ENCODE peak calls at places on chromosomes 4 and X, in seven cellular contexts. One of them, this sample, is unnamed. For H3K4me1, the result is how much of the 10 kb centered on the place peaks cover.

GRCh38 chrX:123869488-123869887 is 9.6 kb downstream of the XIAP start:
- DNase-seq in adrenal gland: no peak
- DNase-seq in fibroblast of lung: no peak
- DNase-seq in psoas muscle: no peak
- DNase-seq in spleen: no peak
- DNase-seq in OCI-LY7: no peak
- DNase-seq in H9: no peak
- DNase-seq in this sample: no peak

GRCh38 chr4:158042591-158043030 is 130.2 kb downstream of the GASK1B start:
- DNase-seq in OCI-LY7: no peak
- DNase-seq in adrenal gland: no peak
- DNase-seq in psoas muscle: no peak
- DNase-seq in spleen: no peak
- DNase-seq in fibroblast of lung: peak
- DNase-seq in H9: no peak
- DNase-seq in this sample: no peak

GRCh38 chrX:87744391-87744790 is 226.8 kb downstream of the KLHL4 start:
- DNase-seq in H9: no peak
- DNase-seq in fibroblast of lung: no peak
- DNase-seq in adrenal gland: no peak
- DNase-seq in OCI-LY7: no peak
- DNase-seq in psoas muscle: no peak
- DNase-seq in spleen: no peak
- DNase-seq in this sample: no peak

GRCh38 chr4:25402521-25402920 is 25.5 kb downstream of the ANAPC4 start:
- DNase-seq in OCI-LY7: no peak
- DNase-seq in psoas muscle: no peak
- DNase-seq in H9: no peak
- DNase-seq in fibroblast of lung: peak
- DNase-seq in adrenal gland: no peak
- DNase-seq in spleen: no peak
- DNase-seq in this sample: no peak

GRCh38 chrX:24214568-24214967 is 65.0 kb downstream of the ZFX start:
- DNase-seq in H9: no peak
- DNase-seq in adrenal gland: no peak
- DNase-seq in fibroblast of lung: no peak
- DNase-seq in spleen: no peak
- DNase-seq in OCI-LY7: no peak
- DNase-seq in psoas muscle: no peak
- DNase-seq in this sample: no peak

GRCh38 chr4:153486281-153487151 is 20.4 kb downstream of the TMEM131L start:
- DNase-seq in psoas muscle: no peak
- DNase-seq in fibroblast of lung: peak
- DNase-seq in adrenal gland: no peak
- DNase-seq in OCI-LY7: no peak
- DNase-seq in H9: peak
- DNase-seq in spleen: no peak
- DNase-seq in this sample: no peak

GRCh38 chrX:27890611-27891010 is 82.8 kb downstream of the MAGEB10 start:
- DNase-seq in psoas muscle: no peak
- DNase-seq in H9: no peak
- DNase-seq in spleen: no peak
- DNase-seq in adrenal gland: no peak
- DNase-seq in fibroblast of lung: peak
- DNase-seq in OCI-LY7: no peak
- DNase-seq in this sample: no peak

GRCh38 chrX:103624111-103624510 is 4.7 kb upstream of the TCEAL1 start:
- DNase-seq in spleen: no peak
- DNase-seq in OCI-LY7: no peak
- DNase-seq in H9: no peak
- DNase-seq in fibroblast of lung: no peak
- DNase-seq in adrenal gland: peak
- DNase-seq in psoas muscle: no peak
- DNase-seq in this sample: no peak

GRCh38 chr4:158371158-158371557 is 150.5 kb upstream of the RXFP1 start:
- DNase-seq in H9: no peak
- DNase-seq in psoas muscle: no peak
- DNase-seq in adrenal gland: no peak
- DNase-seq in fibroblast of lung: peak
- DNase-seq in OCI-LY7: no peak
- DNase-seq in spleen: no peak
- DNase-seq in this sample: no peak

GRCh38 chr4:184384056-184384809 is 90.1 kb downstream of the IRF2 start:
- DNase-seq in adrenal gland: peak
- DNase-seq in fibroblast of lung: peak
- DNase-seq in psoas muscle: no peak
- DNase-seq in H9: peak
- DNase-seq in spleen: peak
- DNase-seq in OCI-LY7: peak
- DNase-seq in this sample: peak

GRCh38 chr4:40280586-40280985 is 54.5 kb upstream of the CHRNA9 start:
- DNase-seq in spleen: no peak
- DNase-seq in adrenal gland: no peak
- DNase-seq in fibroblast of lung: no peak
- DNase-seq in OCI-LY7: peak
- DNase-seq in psoas muscle: no peak
- DNase-seq in H9: no peak
- DNase-seq in this sample: no peak

GRCh38 chrX:1448793-1449580 is 3.7 kb downstream of the ASMTL start:
- DNase-seq in H9: peak
- DNase-seq in psoas muscle: no peak
- DNase-seq in spleen: peak
- DNase-seq in fibroblast of lung: no peak
- DNase-seq in adrenal gland: peak
- DNase-seq in OCI-LY7: no peak
- DNase-seq in this sample: no peak

GRCh38 chr4:183074288-183074990 is 24.6 kb upstream of the WWC2 start:
- DNase-seq in adrenal gland: no peak
- DNase-seq in H9: peak
- DNase-seq in fibroblast of lung: peak
- DNase-seq in spleen: no peak
- DNase-seq in OCI-LY7: no peak
- DNase-seq in psoas muscle: no peak
- DNase-seq in this sample: no peak

GRCh38 chr4:24416293-24416692 is 168.1 kb downstream of the DHX15 start:
- DNase-seq in psoas muscle: no peak
- DNase-seq in H9: no peak
- DNase-seq in spleen: no peak
- DNase-seq in adrenal gland: no peak
- DNase-seq in OCI-LY7: no peak
- DNase-seq in fibroblast of lung: no peak
- DNase-seq in this sample: no peak

GRCh38 chr4:118326585-118326984 is 26.2 kb downstream of the PRSS12 start:
- DNase-seq in fibroblast of lung: no peak
- DNase-seq in adrenal gland: no peak
- DNase-seq in spleen: no peak
- DNase-seq in psoas muscle: no peak
- DNase-seq in OCI-LY7: no peak
- DNase-seq in H9: no peak
- DNase-seq in this sample: no peak

GRCh38 chr4:72555377-72555831 is 13.6 kb downstream of the ADAMTS3 start:
- DNase-seq in OCI-LY7: no peak
- DNase-seq in H9: no peak
- DNase-seq in spleen: no peak
- DNase-seq in psoas muscle: no peak
- DNase-seq in fibroblast of lung: no peak
- DNase-seq in adrenal gland: no peak
- DNase-seq in this sample: no peak

GRCh38 chr4:157459789-157460188 is 239.3 kb downstream of the GRIA2 start:
- DNase-seq in spleen: no peak
- DNase-seq in psoas muscle: no peak
- DNase-seq in adrenal gland: no peak
- DNase-seq in H9: no peak
- DNase-seq in fibroblast of lung: no peak
- DNase-seq in OCI-LY7: no peak
- DNase-seq in this sample: no peak

GRCh38 chr4:67928547-67928946 is 34.7 kb downstream of the TMPRSS11A start:
- DNase-seq in fibroblast of lung: peak
- DNase-seq in H9: no peak
- DNase-seq in adrenal gland: no peak
- DNase-seq in OCI-LY7: no peak
- DNase-seq in psoas muscle: no peak
- DNase-seq in spleen: no peak
- DNase-seq in this sample: no peak

GRCh38 chr4:128981377-128981776 is 112.0 kb downstream of the SCLT1 start:
- DNase-seq in adrenal gland: no peak
- DNase-seq in OCI-LY7: no peak
- DNase-seq in H9: no peak
- DNase-seq in spleen: no peak
- DNase-seq in fibroblast of lung: no peak
- DNase-seq in psoas muscle: no peak
- DNase-seq in this sample: no peak

GRCh38 chrX:137263374-137263773 is 229.6 kb upstream of the GPR101 start:
- DNase-seq in spleen: no peak
- DNase-seq in psoas muscle: no peak
- DNase-seq in fibroblast of lung: no peak
- DNase-seq in H9: no peak
- DNase-seq in OCI-LY7: no peak
- DNase-seq in adrenal gland: no peak
- DNase-seq in this sample: no peak

GRCh38 chr4:122712782-122713181 is 19.7 kb upstream of the BBS12 start:
- DNase-seq in spleen: no peak
- DNase-seq in psoas muscle: no peak
- DNase-seq in OCI-LY7: no peak
- DNase-seq in H9: no peak
- DNase-seq in fibroblast of lung: peak
- DNase-seq in adrenal gland: no peak
- DNase-seq in this sample: no peak

GRCh38 chr4:12791536-12791935 is 692.6 kb downstream of the RAB28 start:
- DNase-seq in psoas muscle: no peak
- DNase-seq in fibroblast of lung: no peak
- DNase-seq in spleen: no peak
- DNase-seq in OCI-LY7: no peak
- DNase-seq in adrenal gland: no peak
- DNase-seq in H9: no peak
- DNase-seq in this sample: no peak

GRCh38 chr4:110793890-110794588 is 171.2 kb upstream of the PITX2 start:
- DNase-seq in H9: peak
- DNase-seq in spleen: no peak
- DNase-seq in adrenal gland: no peak
- DNase-seq in OCI-LY7: no peak
- DNase-seq in fibroblast of lung: no peak
- DNase-seq in psoas muscle: no peak
- DNase-seq in this sample: no peak
- H3K27ac ChIP-seq in H9: no peak
- H3K27ac ChIP-seq in spleen: no peak
- H3K27ac ChIP-seq in adrenal gland: no peak
- H3K27ac ChIP-seq in OCI-LY7: no peak
- H3K27ac ChIP-seq in fibroblast of lung: no peak
- H3K27ac ChIP-seq in psoas muscle: no peak
- H3K27ac ChIP-seq in this sample: no peak

GRCh38 chrX:40148189-40148438 is 50.4 kb upstream of the BCOR start:
- DNase-seq in H9: no peak
- DNase-seq in adrenal gland: no peak
- DNase-seq in psoas muscle: no peak
- DNase-seq in fibroblast of lung: no peak
- DNase-seq in OCI-LY7: no peak
- DNase-seq in spleen: no peak
- DNase-seq in this sample: no peak

GRCh38 chrX:40147399-40148188 is 49.8 kb upstream of the BCOR start:
- DNase-seq in spleen: no peak
- DNase-seq in psoas muscle: no peak
- DNase-seq in adrenal gland: peak
- DNase-seq in OCI-LY7: no peak
- DNase-seq in fibroblast of lung: no peak
- DNase-seq in H9: peak
- DNase-seq in this sample: no peak

GRCh38 chrX:40150503-40150902 is 52.7 kb upstream of the BCOR start:
- DNase-seq in H9: no peak
- DNase-seq in spleen: no peak
- DNase-seq in fibroblast of lung: no peak
- DNase-seq in OCI-LY7: peak
- DNase-seq in adrenal gland: no peak
- DNase-seq in psoas muscle: no peak
- DNase-seq in this sample: no peak

GRCh38 chrX:40148439-40149285 is 50.9 kb upstream of the BCOR start:
- DNase-seq in psoas muscle: no peak
- DNase-seq in OCI-LY7: peak
- DNase-seq in H9: peak
- DNase-seq in spleen: peak
- DNase-seq in fibroblast of lung: no peak
- DNase-seq in adrenal gland: no peak
- DNase-seq in this sample: no peak

GRCh38 chrX:40149286-40150175 is 51.8 kb upstream of the BCOR start:
- DNase-seq in adrenal gland: no peak
- DNase-seq in psoas muscle: no peak
- DNase-seq in H9: peak
- DNase-seq in OCI-LY7: no peak
- DNase-seq in spleen: no peak
- DNase-seq in fibroblast of lung: no peak
- DNase-seq in this sample: no peak
- H3K4me1 ChIP-seq in adrenal gland: under half
- H3K4me1 ChIP-seq in psoas muscle: under half
- H3K4me1 ChIP-seq in H9: under half
- H3K4me1 ChIP-seq in OCI-LY7: half or more
- H3K4me1 ChIP-seq in spleen: under half
- H3K4me1 ChIP-seq in fibroblast of lung: under half
- H3K4me1 ChIP-seq in this sample: under half

GRCh38 chrX:13029341-13029740 is 15.1 kb downstream of the FAM9C start:
- DNase-seq in H9: peak
- DNase-seq in adrenal gland: peak
- DNase-seq in spleen: no peak
- DNase-seq in fibroblast of lung: peak
- DNase-seq in psoas muscle: peak
- DNase-seq in OCI-LY7: no peak
- DNase-seq in this sample: no peak

GRCh38 chrX:13026877-13027652 is 17.4 kb downstream of the FAM9C start:
- DNase-seq in spleen: no peak
- DNase-seq in adrenal gland: no peak
- DNase-seq in H9: no peak
- DNase-seq in fibroblast of lung: no peak
- DNase-seq in psoas muscle: no peak
- DNase-seq in OCI-LY7: no peak
- DNase-seq in this sample: no peak

GRCh38 chrX:13029831-13030771 is 14.3 kb downstream of the FAM9C start:
- DNase-seq in OCI-LY7: no peak
- DNase-seq in fibroblast of lung: peak
- DNase-seq in H9: peak
- DNase-seq in psoas muscle: no peak
- DNase-seq in adrenal gland: no peak
- DNase-seq in spleen: no peak
- DNase-seq in this sample: no peak

GRCh38 chrX:13024911-13025454 is 19.4 kb downstream of the FAM9C start:
- DNase-seq in OCI-LY7: no peak
- DNase-seq in H9: no peak
- DNase-seq in fibroblast of lung: no peak
- DNase-seq in psoas muscle: no peak
- DNase-seq in adrenal gland: no peak
- DNase-seq in spleen: no peak
- DNase-seq in this sample: no peak

GRCh38 chrX:13028871-13029336 is 15.5 kb downstream of the FAM9C start:
- DNase-seq in psoas muscle: no peak
- DNase-seq in OCI-LY7: no peak
- DNase-seq in adrenal gland: no peak
- DNase-seq in H9: peak
- DNase-seq in fibroblast of lung: peak
- DNase-seq in spleen: no peak
- DNase-seq in this sample: no peak
- H3K27ac ChIP-seq in psoas muscle: no peak
- H3K27ac ChIP-seq in OCI-LY7: no peak
- H3K27ac ChIP-seq in adrenal gland: no peak
- H3K27ac ChIP-seq in H9: peak
- H3K27ac ChIP-seq in fibroblast of lung: peak
- H3K27ac ChIP-seq in spleen: no peak
- H3K27ac ChIP-seq in this sample: peak

GRCh38 chr4:186192068-186192751 is 843 bp downstream of the CYP4V2 start:
- DNase-seq in fibroblast of lung: peak
- DNase-seq in adrenal gland: peak
- DNase-seq in psoas muscle: no peak
- DNase-seq in H9: peak
- DNase-seq in OCI-LY7: peak
- DNase-seq in spleen: no peak
- DNase-seq in this sample: no peak
- H3K4me1 ChIP-seq in fibroblast of lung: under half
- H3K4me1 ChIP-seq in adrenal gland: under half
- H3K4me1 ChIP-seq in psoas muscle: under half
- H3K4me1 ChIP-seq in H9: under half
- H3K4me1 ChIP-seq in OCI-LY7: under half
- H3K4me1 ChIP-seq in spleen: under half
- H3K4me1 ChIP-seq in this sample: under half

This sample was measured in CD4-positive, CD25-positive, alpha-beta regulatory T cell.